ENCODE peak calls at places on chromosomes 6 and 20, in six cellular contexts. A is M059J; L is GM23338; F is ACHN; J is stimulated activated CD8-positive, alpha-beta memory T cell treated with anti-CD3 and anti-CD28 coated beads, Interleukin-15, amount 100 ng/mL, for 24 hours; I is CD8-positive, alpha-beta T cell. B is an unnamed sample.

GRCh38 chr6:130322673-130323268 is 43.0 kb upstream of the TMEM200A start:
- DNase-seq in I (peak; percentile 42), J (no peak), F (peak; percentile 46), L (peak; percentile 80), A (peak; percentile 76), B (no peak)

GRCh38 chr6:32183483-32184083 is 470 bp downstream of the AGER start:
- DNase-seq in A (no peak), F (no peak), I (no peak), L (no peak), J (no peak), B (no peak)

GRCh38 chr6:136108591-136108990 is 141.5 kb downstream of the MTFR2 start:
- DNase-seq in A (peak; percentile 15), J (no peak), I (no peak), F (no peak), L (no peak), B (no peak)

GRCh38 chr6:159170999-159171712 is 2.0 kb downstream of the FNDC1 start:
- DNase-seq in J (no peak), F (peak; percentile 5), I (no peak), L (no peak), A (peak; percentile 64), B (no peak)

GRCh38 chr20:56018194-56018593 is 12.9 kb upstream of the CBLN4 start:
- DNase-seq in A (no peak), F (no peak), L (no peak), J (no peak), I (no peak), B (no peak)

GRCh38 chr20:32445539-32446273 is 87.6 kb downstream of the ASXL1 start:
- DNase-seq in I (no peak), F (no peak), L (peak; percentile 37), A (no peak), J (no peak), B (no peak)

GRCh38 chr6:168128631-168129291 is 49.7 kb upstream of the FRMD1 start:
- DNase-seq in I (no peak), L (no peak), J (no peak), F (no peak), A (no peak), B (no peak)

GRCh38 chr6:13733178-13733851 is 21.7 kb upstream of the RANBP9 start:
- DNase-seq in F (peak; percentile 56), A (peak; percentile 83), L (no peak), J (no peak), I (no peak), B (no peak)

GRCh38 chr6:45327956-45328522 is at the start of gene RUNX2:
- DNase-seq in I (no peak), A (peak; percentile 96), L (peak; percentile 28), F (peak; percentile 67), J (no peak), B (no peak)

GRCh38 chr6:44475779-44476434 is 88.4 kb downstream of the CDC5L start:
- DNase-seq in I (peak; percentile 51), A (peak; percentile 78), F (peak; percentile 65), L (peak; percentile 90), J (peak; percentile 42), B (peak; percentile 97)

GRCh38 chr6:14533446-14533845 is 415.9 kb downstream of the CD83 start:
- DNase-seq in A (peak; percentile 56), J (no peak), I (no peak), L (no peak), F (no peak), B (no peak)

GRCh38 chr6:27205375-27206278 is 41.9 kb upstream of the PRSS16 start:
- DNase-seq in F (no peak), I (peak; percentile 5), J (no peak), L (peak; percentile 64), A (peak; percentile 22), B (no peak)

GRCh38 chr6:12890171-12890790 is 173.7 kb downstream of the PHACTR1 start:
- DNase-seq in F (peak; percentile 4), L (peak; percentile 66), J (no peak), A (no peak), I (no peak), B (no peak)